ENCODE peak calls at places on chromosome 13, in four cellular contexts. N is AG09309, I is tibial artery, L is psoas muscle. X is an unnamed sample.

GRCh38 chr13:26600345-26600761 is 42.9 kb downstream of the WASF3 start:
- DNase-seq in N (no peak), I (no peak), L (no peak), X (peak; percentile 42)

GRCh38 chr13:25468330-25469178 is 96.8 kb downstream of the ATP8A2 start:
- DNase-seq in N (no peak), I (no peak), L (no peak), X (no peak)

GRCh38 chr13:79806821-79807220 is 325.9 kb downstream of the NDFIP2 start:
- DNase-seq in N (no peak), I (no peak), L (no peak), X (no peak)

GRCh38 chr13:40189885-40190655 is 476.4 kb downstream of the FOXO1 start:
- DNase-seq in N (no peak), I (no peak), L (no peak), X (no peak)

GRCh38 chr13:63156816-63157215 is 1741.2 kb upstream of the PCDH20 start:
- DNase-seq in N (no peak), I (no peak), L (no peak), X (no peak)

GRCh38 chr13:40664100-40665060 is 2.1 kb downstream of the FOXO1 start:
- DNase-seq in N (no peak), I (peak; percentile 90), L (peak; percentile 92), X (peak; percentile 85)

GRCh38 chr13:25778808-25779207 is 273.0 kb downstream of the SHISA2 start:
- DNase-seq in N (no peak), I (no peak), L (no peak), X (no peak)

GRCh38 chr13:113729329-113730019 is 29.6 kb upstream of the TMEM255B start:
- DNase-seq in N (no peak), I (no peak), L (no peak), X (no peak)

GRCh38 chr13:21076265-21076653 is 14.9 kb upstream of the LATS2 start:
- DNase-seq in N (no peak), I (no peak), L (no peak), X (no peak)
- H3K4me3 ChIP-seq in N (no peak overlapping the region), I (peak overlapping the region; percentile 57), L (peak overlapping the region; percentile 79), X (peak overlapping the region; percentile 68)

GRCh38 chr13:99505814-99506269 is 4.6 kb downstream of the TM9SF2 start:
- DNase-seq in N (no peak), I (no peak), L (no peak), X (no peak)
- H3K4me3 ChIP-seq in N (no peak overlapping the region), I (no peak overlapping the region), L (peak overlapping the region; percentile 20), X (peak overlapping the region; percentile 21)

GRCh38 chr13:29503041-29503837 is 92.2 kb downstream of the SLC7A1 start:
- DNase-seq in N (no peak), I (no peak), L (peak; percentile 65), X (no peak)
- H3K4me3 ChIP-seq in N (no peak overlapping the region), I (no peak overlapping the region), L (peak overlapping the region; percentile 36), X (peak overlapping the region; percentile 6)

DNA sequence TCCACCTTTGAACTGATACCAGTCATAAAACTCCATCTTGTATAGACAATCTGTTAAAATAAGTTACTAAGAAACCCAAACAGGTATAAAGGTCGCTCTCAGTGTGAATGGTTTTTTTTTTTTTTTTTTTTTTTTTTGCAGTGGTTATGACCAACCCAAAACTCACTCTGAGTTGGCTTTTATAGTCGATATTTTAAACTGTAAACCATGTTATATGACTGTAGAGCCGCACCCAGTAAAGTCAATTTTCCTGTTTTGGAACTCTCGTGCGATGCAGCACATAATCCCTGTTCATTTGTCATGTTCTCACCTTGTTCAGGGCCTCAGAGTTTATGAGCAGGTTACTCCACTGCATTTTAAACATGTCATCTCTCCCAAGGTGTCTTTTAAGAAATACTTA is 112.4 kb downstream of the KLF5 start:
- DNase-seq in N (no peak), I (no peak), L (no peak), X (no peak)
- H3K4me3 ChIP-seq in N (no peak overlapping the region), I (no peak overlapping the region), L (no peak overlapping the region), X (no peak overlapping the region)

X was measured in gastrocnemius medialis.